ENCODE peak calls at places on chromosomes 13 and 19, in four cellular contexts. U, R, V and I are unnamed samples. For H3K36me3, the result is how much of the 10 kb centered on the place peaks cover.

GRCh38 chr19:16067205-16067938 is 8.9 kb upstream of the TPM4 start:
- DNase-seq in U (peak), V (peak), R (no peak), I (no peak)

GRCh38 chr19:6010107-6010506 is 32.2 kb upstream of the RANBP3 start:
- DNase-seq in U (no peak), V (no peak), R (no peak), I (no peak)

GRCh38 chr13:92175330-92175729 is 776.9 kb downstream of the GPC5 start:
- DNase-seq in U (no peak), R (no peak), V (no peak), I (peak)

GRCh38 chr13:47241446-47241845 is 344.6 kb upstream of the HTR2A start:
- DNase-seq in V (no peak), U (no peak), R (no peak), I (no peak)

GRCh38 chr19:42242071-42242511 is 311 bp downstream of the GSK3A start:
- DNase-seq in V (no peak), R (no peak), U (no peak), I (no peak)

GRCh38 chr13:23921451-23921888 is 24.2 kb upstream of the C1QTNF9B start:
- DNase-seq in R (no peak), V (no peak), U (no peak), I (peak)

GRCh38 chr13:92804926-92805325 is 421.7 kb upstream of the GPC6 start:
- DNase-seq in R (no peak), V (no peak), U (no peak), I (no peak)

GRCh38 chr19:35253316-35254286 is 4.8 kb downstream of the LSR start:
- DNase-seq in U (no peak), V (no peak), R (no peak), I (no peak)

GRCh38 chr13:41848435-41849255 is 112.3 kb downstream of the VWA8 start:
- DNase-seq in R (no peak), V (no peak), U (no peak), I (no peak)

GRCh38 chr13:33691980-33692379 is 126.0 kb upstream of the RFC3 start:
- DNase-seq in V (no peak), U (no peak), R (no peak), I (no peak)

GRCh38 chr19:29277107-29277506 is 64.2 kb upstream of the UQCRFS1 start:
- DNase-seq in U (no peak), R (no peak), V (no peak), I (no peak)

GRCh38 chr13:110455444-110455843 is 106.1 kb downstream of the RAB20 start:
- DNase-seq in V (no peak), U (no peak), R (no peak), I (no peak)

GRCh38 chr19:32691952-32692726 is 518 bp downstream of the NUDT19 start:
- DNase-seq in V (peak), R (no peak), U (no peak), I (no peak)

GRCh38 chr19:18856385-18857126 is 24.8 kb downstream of the UPF1 start:
- DNase-seq in R (no peak), U (no peak), V (no peak), I (no peak)

GRCh38 chr13:31927219-31927653 is 104.3 kb upstream of the FRY start:
- DNase-seq in R (no peak), V (no peak), U (no peak), I (no peak)

GRCh38 chr19:1164684-1165531 is 9.2 kb downstream of the SBNO2 start:
- DNase-seq in R (no peak), U (no peak), V (no peak), I (no peak)

GRCh38 chr19:14381689-14382474 is 638 bp downstream of the ADGRE5 start:
- DNase-seq in R (no peak), V (peak), U (peak), I (no peak)

GRCh38 chr13:49124693-49125304 is 95.3 kb upstream of the MLNR start:
- DNase-seq in U (no peak), R (no peak), V (no peak), I (no peak)

GRCh38 chr19:15863272-15863671 is 34.6 kb downstream of the CYP4F2 start:
- DNase-seq in U (no peak), R (no peak), V (no peak), I (no peak)

DNA sequence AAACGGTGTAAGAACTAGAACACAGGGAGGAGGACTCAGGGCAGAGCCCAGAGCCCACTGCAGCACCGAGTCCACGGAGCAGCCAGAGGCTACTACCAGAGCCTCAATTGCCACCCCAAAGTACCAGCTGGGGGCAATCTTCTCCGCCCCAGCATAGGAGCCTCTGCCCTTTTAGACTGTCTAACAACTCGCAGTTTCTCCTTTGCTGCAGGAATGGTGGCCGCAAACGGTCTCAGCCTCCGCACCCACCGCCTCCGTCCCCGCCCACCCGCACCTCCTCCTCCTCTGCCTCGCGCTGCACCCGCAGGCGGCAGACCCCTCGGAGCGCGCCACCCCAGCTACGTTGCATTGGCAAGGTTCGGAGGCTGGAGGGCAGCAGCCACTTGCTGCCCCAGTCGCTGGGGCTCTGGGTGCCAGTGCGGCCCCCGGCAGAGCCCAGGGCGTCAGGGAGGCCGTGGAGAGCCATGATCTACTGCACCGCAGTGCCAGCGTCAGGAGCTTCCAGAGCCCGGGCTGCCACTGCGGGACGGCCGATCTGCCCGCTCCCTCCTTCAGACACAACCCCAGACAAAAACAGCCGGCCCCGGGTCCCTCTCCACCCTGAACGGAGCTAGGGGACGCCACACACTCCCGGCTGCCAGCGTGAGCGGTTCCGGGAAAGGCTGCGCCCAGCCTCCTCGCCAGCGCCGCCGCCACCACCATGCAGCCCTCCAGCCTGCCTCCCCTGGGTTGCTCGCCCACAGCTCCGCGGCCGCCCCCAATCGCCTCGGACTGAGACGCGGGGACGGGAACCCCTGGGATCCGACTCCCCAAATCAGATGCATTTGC is 1.8 kb downstream of the FGF14 start:
- DNase-seq in V (peak), R (no peak), U (no peak), I (no peak)
- H3K4me3 ChIP-seq in V (peak), R (peak), U (peak), I (peak)

GRCh38 chr13:73943965-73944233 is 190.3 kb downstream of the KLF12 start:
- DNase-seq in U (no peak), V (no peak), R (no peak), I (no peak)

GRCh38 chr13:73943137-73943964 is 190.9 kb downstream of the KLF12 start:
- DNase-seq in V (no peak), U (no peak), R (no peak), I (no peak)

GRCh38 chr13:73945871-73946270 is 188.3 kb downstream of the KLF12 start:
- DNase-seq in U (no peak), V (no peak), R (no peak), I (no peak)

GRCh38 chr13:73948848-73949529 is 185.2 kb downstream of the KLF12 start:
- DNase-seq in U (no peak), V (no peak), R (no peak), I (no peak)

GRCh38 chr13:73945371-73945770 is 188.8 kb downstream of the KLF12 start:
- DNase-seq in R (no peak), U (no peak), V (no peak), I (no peak)
- TF ChIP-seq CTCF in R (no peak), U (peak), V (no peak), I (no peak)

DNA sequence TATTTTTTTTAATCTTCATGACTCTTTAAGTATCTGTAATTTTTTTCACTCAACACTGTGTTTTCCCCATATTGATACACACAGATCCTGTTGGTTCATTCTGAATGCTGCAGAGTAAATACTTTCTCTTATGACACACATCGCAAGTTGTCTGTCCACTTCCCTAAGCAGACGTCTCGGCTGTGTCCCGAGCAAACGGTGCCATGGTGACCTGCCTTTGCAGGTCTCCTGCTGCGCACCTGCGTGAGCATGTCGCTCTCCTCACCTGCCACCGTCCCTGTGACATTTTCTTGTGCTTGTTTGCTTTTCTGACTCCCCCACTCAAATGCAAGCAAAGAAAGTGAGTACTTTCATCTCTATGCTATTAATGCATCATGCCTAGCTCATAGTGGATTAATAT is 57.8 kb downstream of the CCDC70 start:
- DNase-seq in U (no peak), R (no peak), V (no peak), I (no peak)
- H3K36me3 ChIP-seq in U (under half), R (under half), V (under half), I (under half)

GRCh38 chr19:17309962-17310461 is 649 bp downstream of the DDA1 start:
- DNase-seq in V (no peak), U (no peak), R (no peak), I (no peak)
- H3K4me3 ChIP-seq in V (peak), U (peak), R (peak), I (peak)

DNA sequence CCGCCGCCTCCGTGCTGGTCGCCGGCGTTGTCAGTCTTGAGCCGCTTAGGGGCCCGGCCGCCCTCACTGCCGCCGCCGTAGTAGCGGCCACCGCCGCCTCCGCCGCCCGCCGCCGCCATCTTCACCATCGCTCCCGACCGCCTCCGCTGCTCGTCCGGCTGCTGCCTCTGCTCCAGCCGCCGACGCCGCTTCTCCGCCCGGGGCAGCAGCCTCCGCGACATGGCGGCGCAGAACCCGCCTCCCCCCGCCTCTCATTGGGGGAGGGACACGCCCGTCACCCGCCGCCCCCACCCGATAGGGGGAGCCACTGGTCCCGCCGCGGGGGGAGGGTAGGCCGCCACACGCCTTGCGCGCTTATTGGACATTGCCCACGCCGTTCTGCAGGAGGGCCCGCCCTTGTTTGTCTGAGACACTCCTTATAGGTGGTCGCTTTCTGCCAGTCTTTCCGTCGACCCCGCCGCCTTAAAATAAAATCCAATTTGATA is at the start of gene HNRNPL:
- DNase-seq in V (peak), R (no peak), U (no peak), I (no peak)
- TF ChIP-seq CTCF in V (peak), R (peak), U (no peak), I (peak)